ENCODE peak calls at places on chromosome 10, in six cellular contexts. K is neuronal stem cell, P is H1, V is IMR-90, U is mesenchymal stem cell, G is trophoblast cell. M is an unnamed sample.
A peak's percentile ranks its signal among the peaks of the same experiment; 100 is the strongest.

GRCh38 chr10:58436071-58436470 is 50.9 kb downstream of the TFAM start:
- DNase-seq in G (peak; percentile 98), U (no peak), V (no peak), K (no peak), P (no peak), M (no peak)

GRCh38 chr10:97138174-97138573 is 47.6 kb downstream of the SLIT1 start:
- DNase-seq in K (no peak), G (peak; percentile 43), V (no peak), U (no peak), P (no peak), M (peak; percentile 61)

GRCh38 chr10:35921866-35922265 is 279.8 kb upstream of the FZD8 start:
- DNase-seq in V (no peak), U (no peak), K (no peak), G (peak; percentile 87), P (no peak), M (no peak)

GRCh38 chr10:124994573-124995473 is 52.9 kb downstream of the ZRANB1 start:
- DNase-seq in P (no peak), G (no peak), V (no peak), U (no peak), K (no peak), M (no peak)

GRCh38 chr10:13681095-13681494 is 94.3 kb downstream of the PRPF18 start:
- DNase-seq in V (no peak), P (no peak), U (no peak), G (no peak), K (no peak), M (no peak)

GRCh38 chr10:117004627-117005453 is at the start of gene SHTN1:
- DNase-seq in V (peak; percentile 50), G (peak; percentile 86), U (peak; percentile 67), K (peak; percentile 41), P (peak; percentile 31), M (peak; percentile 76)

GRCh38 chr10:33703897-33704825 is 369.7 kb upstream of the NRP1 start:
- DNase-seq in K (no peak), G (peak; percentile 40), P (no peak), U (no peak), V (peak; percentile 44), M (no peak)

GRCh38 chr10:122441961-122442360 is 12.5 kb upstream of the ARMS2 start:
- DNase-seq in K (no peak), U (peak; percentile 49), P (no peak), G (peak; percentile 82), V (peak; percentile 77), M (no peak)

GRCh38 chr10:13099144-13099665 is 758 bp upstream of the OPTN start:
- DNase-seq in G (peak; percentile 82), K (peak; percentile 48), V (peak; percentile 57), U (peak; percentile 88), P (peak; percentile 58), M (peak; percentile 88)

GRCh38 chr10:109823196-109823595 is 100.1 kb downstream of the XPNPEP1 start:
- DNase-seq in K (no peak), U (no peak), G (no peak), P (no peak), V (no peak), M (no peak)

GRCh38 chr10:103153765-103154197 is 39.3 kb downstream of the NT5C2 start:
- DNase-seq in K (no peak), V (peak; percentile 62), U (peak; percentile 66), G (peak; percentile 58), P (no peak), M (no peak)

GRCh38 chr10:114632869-114633715 is 25.0 kb downstream of the ABLIM1 start:
- DNase-seq in K (no peak), U (peak; percentile 97), P (no peak), G (peak; percentile 97), V (peak; percentile 94), M (no peak)

GRCh38 chr10:125201791-125202622 is 41.6 kb upstream of the CTBP2 start:
- DNase-seq in G (peak; percentile 98), U (no peak), V (no peak), K (no peak), P (no peak), M (no peak)

GRCh38 chr10:45181483-45181882 is 133.9 kb downstream of the OR13A1 start:
- DNase-seq in U (no peak), P (no peak), G (peak; percentile 69), K (no peak), V (peak; percentile 24), M (no peak)

GRCh38 chr10:120614685-120615084 is 157.7 kb downstream of the PLPP4 start:
- DNase-seq in G (no peak), U (no peak), K (no peak), V (no peak), P (no peak), M (no peak)

GRCh38 chr10:128499956-128500355 is 373.7 kb upstream of the MKI67 start:
- DNase-seq in P (no peak), V (no peak), U (no peak), G (no peak), K (no peak), M (no peak)

GRCh38 chr10:69407621-69408301 is 9.0 kb downstream of the TACR2 start:
- DNase-seq in U (no peak), K (no peak), V (no peak), G (no peak), P (no peak), M (peak; percentile 62)

GRCh38 chr10:66931340-66931948 is 5.6 kb downstream of the LRRTM3 start:
- DNase-seq in G (peak; percentile 71), V (peak; percentile 77), P (no peak), K (peak; percentile 61), U (peak; percentile 63), M (no peak)

GRCh38 chr10:33126742-33127141 is 168.7 kb upstream of the ITGB1 start:
- DNase-seq in K (no peak), U (no peak), V (no peak), P (no peak), G (no peak), M (no peak)

GRCh38 chr10:128125944-128126764 is at the start of gene MKI67:
- DNase-seq in U (peak; percentile 93), V (peak; percentile 83), G (peak; percentile 98), P (no peak), K (peak; percentile 89), M (peak; percentile 92)

GRCh38 chr10:16381083-16381482 is 55.7 kb upstream of the PTER start:
- DNase-seq in P (no peak), V (no peak), U (no peak), K (no peak), G (peak; percentile 52), M (no peak)

GRCh38 chr10:34966440-34966839 is 123.7 kb downstream of the CUL2 start:
- DNase-seq in V (peak; percentile 62), K (no peak), U (peak; percentile 7), G (no peak), P (no peak), M (no peak)

GRCh38 chr10:73095479-73096021 is 1.1 kb downstream of the P4HA1 start:
- DNase-seq in P (no peak), V (peak; percentile 82), G (peak; percentile 76), U (peak; percentile 91), K (peak; percentile 50), M (no peak)

GRCh38 chr10:93991596-93992284 is 2.0 kb upstream of the PLCE1 start:
- DNase-seq in U (peak; percentile 83), P (no peak), V (peak; percentile 73), G (peak; percentile 69), K (peak; percentile 39), M (peak; percentile 57)

GRCh38 chr10:96720422-96721206 is at the start of gene PIK3AP1:
- DNase-seq in G (peak; percentile 61), V (no peak), U (no peak), K (peak; percentile 30), P (peak; percentile 21), M (peak; percentile 84)

GRCh38 chr10:116044722-116045374 is 228.2 kb downstream of the GFRA1 start:
- DNase-seq in U (peak; percentile 51), P (no peak), V (no peak), G (no peak), K (no peak), M (no peak)

GRCh38 chr10:22852712-22853353 is 75.0 kb upstream of the ARMC3 start:
- DNase-seq in V (no peak), G (no peak), U (no peak), P (no peak), K (no peak), M (no peak)

GRCh38 chr10:50310560-50311174 is 59.4 kb upstream of the ASAH2 start:
- DNase-seq in P (no peak), V (no peak), K (no peak), U (no peak), G (peak; percentile 52), M (peak; percentile 74)

GRCh38 chr10:103745264-103746247 is 109.8 kb downstream of the SH3PXD2A start:
- DNase-seq in G (peak; percentile 94), K (no peak), U (no peak), V (peak; percentile 44), P (no peak), M (peak; percentile 56)

GRCh38 chr10:77932016-77932715 is 5.6 kb upstream of the DLG5 start:
- DNase-seq in V (no peak), G (no peak), U (no peak), K (no peak), P (no peak), M (no peak)
- H2AFZ ChIP-seq in V (no peak overlapping the region), G (no peak overlapping the region), U (no peak overlapping the region), K (no peak overlapping the region), P (no peak overlapping the region), M (no peak overlapping the region)

GRCh38 chr10:75210193-75211006 is at the start of gene VDAC2:
- DNase-seq in G (peak; percentile 90), U (peak; percentile 86), K (peak; percentile 89), V (peak; percentile 79), P (no peak), M (peak; percentile 88)
- H4K8ac ChIP-seq in G (peak within 1 kb of the TSS; percentile 99), U (peak within 1 kb of the TSS; percentile 100), K (peak within 1 kb of the TSS; percentile 99), V (peak within 1 kb of the TSS; percentile 98), P (peak within 1 kb of the TSS; percentile 100), M (no peak within 1 kb of the TSS)

DNA sequence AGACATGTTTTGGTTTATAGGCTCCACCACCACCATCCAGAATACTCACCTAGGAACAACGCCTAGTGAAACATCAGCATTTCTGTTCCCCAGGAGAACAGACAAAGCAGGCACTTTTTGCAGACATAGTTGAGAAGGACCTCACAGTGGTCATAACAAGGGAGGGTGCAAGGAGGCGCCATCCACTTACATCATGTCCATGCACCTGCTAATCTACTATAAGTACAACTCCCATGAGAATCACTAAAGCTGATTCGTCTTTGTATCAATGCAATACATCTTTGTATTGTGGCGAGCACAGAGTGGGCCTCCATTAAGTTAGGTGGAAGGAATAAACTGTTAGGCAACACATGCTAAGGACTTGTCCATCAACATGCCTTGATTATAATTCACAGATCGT is 207.1 kb downstream of the KCNMA1 start:
- DNase-seq in U (no peak), K (no peak), V (no peak), P (no peak), G (no peak), M (no peak)
- H3K9ac ChIP-seq in U (no peak overlapping the region), K (no peak overlapping the region), V (no peak overlapping the region), P (no peak overlapping the region), G (no peak overlapping the region), M (no peak overlapping the region)

GRCh38 chr10:100829103-100829870 is 83.5 kb upstream of the SLF2 start:
- DNase-seq in P (no peak), K (no peak), U (no peak), G (no peak), V (no peak), M (no peak)

GRCh38 chr10:100826983-100827818 is 81.8 kb downstream of the PAX2 start:
- DNase-seq in U (no peak), K (no peak), V (no peak), G (no peak), P (no peak), M (peak; percentile 56)

GRCh38 chr10:100826661-100826982 is 81.2 kb downstream of the PAX2 start:
- DNase-seq in P (no peak), G (no peak), V (no peak), U (no peak), K (no peak), M (no peak)

GRCh38 chr10:100828744-100829102 is 83.3 kb downstream of the PAX2 start:
- DNase-seq in U (no peak), G (no peak), K (no peak), P (no peak), V (no peak), M (no peak)

GRCh38 chr10:100827819-100828743 is 82.7 kb downstream of the PAX2 start:
- DNase-seq in U (peak; percentile 16), V (no peak), G (peak; percentile 69), P (no peak), K (peak; percentile 62), M (peak; percentile 61)
- H2AFZ ChIP-seq in U (no peak overlapping the region), V (peak overlapping the region; percentile 77), G (no peak overlapping the region), P (no peak overlapping the region), K (peak overlapping the region; percentile 80), M (no peak overlapping the region)

M was measured in H9.